ENCODE peak calls at places on chromosomes 7 and 10, in four cellular contexts. A is fibroblast of the aortic adventitia; G is H4; T is activated CD8-positive, alpha-beta memory T cell treated with anti-CD3 and anti-CD28 coated beads, Interleukin-2, amount 50 U/mL, for 48 hours. K is an unnamed sample.

GRCh38 chr10:35214607-35215020 is 88.0 kb downstream of the CREM start:
- DNase-seq in A (no peak), G (no peak), T (no peak), K (no peak)

GRCh38 chr10:46557319-46558140 is 1.1 kb upstream of the GPRIN2 start:
- DNase-seq in A (no peak), G (no peak), T (peak), K (no peak)

GRCh38 chr10:3720228-3721019 is 64.6 kb downstream of the KLF6 start:
- DNase-seq in A (peak), G (peak), T (no peak), K (peak)

GRCh38 chr7:143900230-143900766 is 1.7 kb downstream of the TCAF1 start:
- DNase-seq in A (no peak), G (no peak), T (no peak), K (peak)

GRCh38 chr10:113802997-113803396 is 50.9 kb downstream of the DCLRE1A start:
- DNase-seq in A (no peak), G (no peak), T (no peak), K (peak)

GRCh38 chr7:44534501-44534900 is 6.6 kb downstream of the NPC1L1 start:
- DNase-seq in A (no peak), G (peak), T (peak), K (no peak)

GRCh38 chr10:45470098-45471012 is 96.3 kb downstream of the ALOX5 start:
- DNase-seq in A (peak), G (peak), T (peak), K (no peak)

GRCh38 chr10:62779487-62780248 is 24.9 kb upstream of the ADO start:
- DNase-seq in A (peak), G (no peak), T (peak), K (peak)

GRCh38 chr10:51743146-51743545 is 43.8 kb upstream of the CSTF2T start:
- DNase-seq in A (peak), G (no peak), T (no peak), K (no peak)

GRCh38 chr10:73931767-73932624 is 21.1 kb downstream of the PLAU start:
- DNase-seq in A (no peak), G (peak), T (peak), K (peak)

GRCh38 chr7:158811461-158811860 is 17.8 kb downstream of the ESYT2 start:
- DNase-seq in A (peak), G (peak), T (peak), K (no peak)

GRCh38 chr7:26538683-26539082 is 247.0 kb downstream of the SNX10 start:
- DNase-seq in A (no peak), G (no peak), T (no peak), K (no peak)